ENCODE peak calls at places on chromosomes 2 and 18, in seven cellular contexts. U, S, G, H, T, I and Q are unnamed samples.

GRCh38 chr2:47520302-47520630 is 117.3 kb downstream of the MSH2 start:
- DNase-seq in S (no peak), H (no peak), G (no peak), U (no peak), I (no peak), T (no peak), Q (no peak)

GRCh38 chr2:37389984-37390765 is 45.7 kb downstream of the QPCT start:
- DNase-seq in H (no peak), S (peak; percentile 86), T (peak; percentile 93), U (no peak), I (peak; percentile 89), G (peak; percentile 92), Q (no peak)

GRCh38 chr2:226669905-226670304 is 129.7 kb downstream of the IRS1 start:
- DNase-seq in U (no peak), H (no peak), G (no peak), I (no peak), T (no peak), S (no peak), Q (no peak)

GRCh38 chr2:161988589-161988988 is 85.4 kb downstream of the DPP4 start:
- DNase-seq in I (peak; percentile 21), S (no peak), H (no peak), T (peak; percentile 7), G (no peak), U (no peak), Q (no peak)

GRCh38 chr2:7053650-7054262 is 136.5 kb downstream of the RNF144A start:
- DNase-seq in I (no peak), U (no peak), H (no peak), G (no peak), T (no peak), S (no peak), Q (peak; percentile 71)

GRCh38 chr2:14255135-14255820 is 377.2 kb upstream of the LRATD1 start:
- DNase-seq in U (no peak), T (no peak), H (no peak), G (no peak), I (no peak), S (no peak), Q (no peak)

GRCh38 chr2:96484096-96484495 is 21.1 kb downstream of the NEURL3 start:
- DNase-seq in T (no peak), U (no peak), I (no peak), H (no peak), S (no peak), G (no peak), Q (no peak)

GRCh38 chr2:219851169-219851568 is 223.7 kb downstream of the SLC4A3 start:
- DNase-seq in H (no peak), U (no peak), S (no peak), G (no peak), I (no peak), T (no peak), Q (no peak)

GRCh38 chr2:235549735-235550377 is 56.0 kb downstream of the AGAP1 start:
- DNase-seq in S (no peak), U (no peak), I (no peak), H (no peak), G (no peak), T (no peak), Q (no peak)

GRCh38 chr2:55112229-55113016 is 62.2 kb upstream of the RTN4 start:
- DNase-seq in U (no peak), I (peak; percentile 73), T (no peak), G (peak; percentile 43), S (no peak), H (peak; percentile 86), Q (peak; percentile 75)

DNA sequence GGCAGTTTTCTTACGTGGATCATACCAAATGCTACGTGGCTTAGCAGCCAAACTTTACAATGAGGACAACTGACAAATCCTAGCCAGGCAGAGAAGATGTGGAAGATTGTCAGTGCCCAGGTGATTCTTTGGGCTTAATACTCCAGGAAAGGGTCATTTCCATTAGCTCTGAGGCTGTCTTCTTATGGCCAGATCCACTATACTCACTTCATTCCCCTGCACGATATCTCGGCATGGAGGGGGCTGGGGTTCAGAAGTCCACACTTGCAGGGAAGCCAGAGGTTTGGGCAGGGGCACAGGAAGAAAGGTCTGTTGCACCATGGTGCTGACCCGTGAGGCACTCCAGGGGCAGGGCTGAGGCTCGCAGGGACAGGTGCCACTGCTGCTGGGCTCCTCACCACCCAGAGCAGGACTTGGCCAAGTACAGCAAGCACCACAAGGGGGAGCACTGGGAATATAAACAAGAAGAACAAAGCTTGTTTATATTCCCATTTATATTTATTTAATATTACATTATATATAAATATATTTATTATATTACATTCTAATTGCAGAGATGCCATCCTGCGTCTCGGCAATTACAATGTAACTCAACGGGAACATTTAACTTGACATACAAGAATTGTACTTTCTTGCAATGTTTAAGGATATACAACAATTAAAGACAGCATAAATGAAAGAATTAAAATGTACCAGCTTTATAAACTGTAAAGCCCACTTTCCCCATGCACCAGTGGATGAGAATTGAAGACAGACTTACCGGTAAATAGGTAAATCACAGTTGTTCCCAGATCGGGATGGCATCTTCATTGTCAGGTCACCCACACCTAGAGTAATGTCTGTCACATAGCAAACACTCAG is 27.2 kb downstream of the CLUL1 start:
- DNase-seq in G (peak; percentile 87), S (peak; percentile 18), U (peak; percentile 49), T (peak; percentile 51), H (peak; percentile 43), I (peak; percentile 38), Q (peak; percentile 75)
- TF ChIP-seq CTCF in G (peak; percentile 76), S (peak; percentile 62), U (peak; percentile 85), T (peak; percentile 67), H (peak; percentile 48), I (peak; percentile 47), Q (peak; percentile 77)

GRCh38 chr2:133641942-133642341 is 73.7 kb upstream of the NCKAP5 start:
- DNase-seq in H (no peak), U (no peak), G (no peak), I (no peak), S (no peak), T (no peak), Q (no peak)
- TF ChIP-seq CTCF in H (no peak), U (no peak), G (no peak), I (no peak), S (no peak), T (no peak), Q (no peak)

GRCh38 chr18:44680271-44681038 is at the start of gene SETBP1:
- DNase-seq in T (peak; percentile 52), U (peak; percentile 42), S (peak; percentile 19), I (peak; percentile 48), H (peak; percentile 68), G (peak; percentile 40), Q (peak; percentile 83)
- TF ChIP-seq CTCF in T (no peak), U (no peak), S (peak; percentile 5), I (no peak), H (no peak), G (no peak), Q (no peak)

GRCh38 chr2:30503007-30503691 is 56.1 kb downstream of the LCLAT1 start:
- DNase-seq in I (no peak), T (no peak), S (no peak), U (no peak), G (peak; percentile 48), H (no peak), Q (no peak)
- TF ChIP-seq CTCF in I (no peak), T (no peak), S (peak; percentile 23), U (peak; percentile 18), G (peak; percentile 27), H (no peak), Q (peak; percentile 20)